ENCODE peak calls at places on chromosomes 4 and X, in six cellular contexts. W is H1, L is K562, A is HepG2, I is SK-N-SH, Z is GM12878. G is an unnamed sample.

GRCh38 chr4:113384600-113384999 is 335.1 kb downstream of the ANK2 start:
- DNase-seq in A (no peak), L (no peak), W (no peak), Z (no peak), I (no peak), G (no peak)

GRCh38 chrX:81174286-81174685 is 27.4 kb downstream of the HMGN5 start:
- DNase-seq in A (peak; percentile 3), Z (no peak), W (no peak), I (no peak), L (no peak), G (no peak)

GRCh38 chr4:99848576-99848975 is 31.9 kb downstream of the DAPP1 start:
- DNase-seq in I (no peak), L (no peak), Z (peak; percentile 68), W (no peak), A (no peak), G (no peak)

GRCh38 chrX:10800776-10801175 is 180.4 kb upstream of the MID1 start:
- DNase-seq in I (no peak), L (no peak), W (no peak), Z (no peak), A (no peak), G (no peak)

GRCh38 chrX:53190363-53190960 is 34.5 kb downstream of the KDM5C start:
- DNase-seq in L (peak; percentile 40), A (no peak), I (no peak), Z (no peak), W (no peak), G (no peak)

GRCh38 chrX:150363561-150364346 is 637 bp downstream of the MAMLD1 start:
- DNase-seq in I (peak; percentile 69), Z (no peak), L (no peak), W (no peak), A (no peak), G (no peak)

GRCh38 chr4:183186803-183187202 is 87.7 kb downstream of the WWC2 start:
- DNase-seq in I (no peak), W (no peak), A (no peak), L (no peak), Z (no peak), G (no peak)

GRCh38 chr4:140296871-140297570 is 76.4 kb upstream of the SCOC start:
- DNase-seq in L (peak; percentile 26), Z (no peak), I (no peak), W (no peak), A (no peak), G (no peak)

GRCh38 chrX:72676465-72676864 is 37.6 kb downstream of the PHKA1 start:
- DNase-seq in Z (no peak), W (no peak), L (no peak), A (no peak), I (no peak), G (no peak)

GRCh38 chr4:88275949-88276515 is 8.3 kb downstream of the PPM1K start:
- DNase-seq in Z (no peak), A (no peak), W (no peak), I (no peak), L (no peak), G (no peak)

GRCh38 chrX:19912-20571 is 261.1 kb upstream of the PLCXD1 start:
- DNase-seq in I (peak; percentile 26), W (no peak), A (peak; percentile 0), Z (no peak), L (peak; percentile 65), G (no peak)

GRCh38 chr4:36997727-36998126 is 246.8 kb upstream of the NWD2 start:
- DNase-seq in W (no peak), I (no peak), L (no peak), Z (no peak), A (no peak), G (no peak)

GRCh38 chrX:48956728-48957414 is 536 bp downstream of the OTUD5 start:
- DNase-seq in Z (no peak), I (no peak), A (no peak), W (no peak), L (no peak), G (no peak)

GRCh38 chr4:136314686-136315085 is 1217.6 kb downstream of the PCDH18 start:
- DNase-seq in A (no peak), W (no peak), Z (no peak), L (no peak), I (no peak), G (no peak)

GRCh38 chrX:51332188-51332942 is at the start of gene NUDT10:
- DNase-seq in Z (no peak), I (peak; percentile 81), L (no peak), W (peak; percentile 29), A (no peak), G (no peak)

GRCh38 chrX:63349307-63349706 is 1.8 kb downstream of the SPIN4 start:
- DNase-seq in A (no peak), L (peak; percentile 10), Z (no peak), W (no peak), I (peak; percentile 6), G (no peak)
- H3K4me3 ChIP-seq in A (no peak overlapping the region), L (peak overlapping the region; percentile 54), Z (peak overlapping the region; percentile 64), W (no peak overlapping the region), I (peak overlapping the region; percentile 76), G (peak overlapping the region; percentile 63)

GRCh38 chrX:67717571-67717970 is 173.8 kb downstream of the AR start:
- DNase-seq in L (no peak), Z (no peak), A (no peak), W (no peak), I (no peak), G (no peak)
- TF ChIP-seq GABPA in L (no peak), Z (no peak), A (no peak), W (no peak), I (no peak), G (no peak)

DNA sequence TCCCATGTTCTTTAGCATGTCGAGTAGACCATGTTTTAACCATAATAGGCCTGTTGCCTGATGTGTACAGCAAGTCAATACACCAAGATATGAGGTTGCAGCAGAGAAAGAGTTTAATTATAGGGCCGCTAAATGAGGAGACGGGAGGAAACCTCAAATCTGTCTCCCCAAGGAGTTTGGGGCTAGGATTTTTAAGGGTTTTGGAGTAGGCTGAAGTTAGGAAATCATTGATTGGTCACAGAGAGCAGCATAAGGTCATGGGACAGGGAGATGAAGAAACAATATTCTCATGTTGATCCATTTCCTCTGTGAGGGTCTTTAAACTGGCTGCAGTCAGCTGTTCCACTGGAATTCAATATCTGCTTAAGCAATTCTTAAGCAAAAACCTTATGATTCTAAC is 160.2 kb upstream of the GALNT7 start:
- DNase-seq in Z (no peak), A (no peak), W (no peak), L (no peak), I (no peak), G (no peak)
- H3K4me3 ChIP-seq in Z (no peak overlapping the region), A (no peak overlapping the region), W (no peak overlapping the region), L (no peak overlapping the region), I (no peak overlapping the region), G (no peak overlapping the region)

DNA sequence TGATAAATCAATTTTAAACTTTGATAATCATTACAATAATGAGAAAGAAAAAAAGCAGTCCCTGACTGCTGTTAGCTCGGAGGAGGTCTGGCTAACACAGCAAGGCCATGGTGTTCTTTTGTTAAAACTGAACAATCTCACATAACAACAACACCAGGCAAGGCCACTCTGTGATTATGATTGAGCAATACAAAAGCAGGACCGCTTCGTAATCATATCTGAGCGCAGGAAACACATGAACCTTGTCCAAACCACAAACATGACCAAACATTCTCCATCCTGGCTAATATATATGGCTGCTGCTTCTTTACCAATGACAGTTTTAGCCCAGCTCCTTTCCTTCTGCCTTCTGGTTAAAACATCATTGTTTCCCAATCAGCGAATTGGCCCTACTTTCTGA is 76.8 kb upstream of the DDX53 start:
- DNase-seq in W (no peak), A (no peak), I (no peak), Z (no peak), L (no peak), G (no peak)
- TF ChIP-seq GABPA in W (no peak), A (no peak), I (no peak), Z (no peak), L (no peak), G (no peak)

GRCh38 chr4:173537628-173538147 is 7.7 kb upstream of the HAND2 start:
- DNase-seq in Z (no peak), I (no peak), L (no peak), W (no peak), A (no peak), G (no peak)
- H3K4me3 ChIP-seq in Z (no peak overlapping the region), I (peak overlapping the region; percentile 62), L (no peak overlapping the region), W (peak overlapping the region; percentile 16), A (no peak overlapping the region), G (peak overlapping the region; percentile 53)

GRCh38 chr4:87241341-87241740 is 20.9 kb upstream of the KLHL8 start:
- DNase-seq in Z (no peak), I (no peak), L (no peak), A (no peak), W (no peak), G (no peak)
- TF ChIP-seq GABPA in Z (no peak), I (no peak), L (no peak), A (no peak), W (no peak), G (no peak)

GRCh38 chrX:74924449-74925209 is 623 bp downstream of the NEXMIF start:
- DNase-seq in W (no peak), L (no peak), I (peak; percentile 65), Z (no peak), A (no peak), G (no peak)

GRCh38 chrX:74922922-74923321 is 2.3 kb downstream of the NEXMIF start:
- DNase-seq in I (no peak), A (no peak), W (no peak), Z (peak; percentile 69), L (no peak), G (peak; percentile 5)

GRCh38 chrX:74925210-74926088 is at the start of gene NEXMIF:
- DNase-seq in A (peak; percentile 6), W (no peak), I (peak; percentile 77), L (no peak), Z (no peak), G (peak; percentile 22)

GRCh38 chrX:74923942-74924448 is 1.3 kb downstream of the NEXMIF start:
- DNase-seq in A (no peak), W (no peak), L (no peak), Z (no peak), I (peak; percentile 21), G (no peak)
- H3K4me3 ChIP-seq in A (peak overlapping the region; percentile 60), W (peak overlapping the region; percentile 10), L (no peak overlapping the region), Z (peak overlapping the region; percentile 49), I (no peak overlapping the region), G (no peak overlapping the region)

GRCh38 chrX:129445436-129445835 is 77.9 kb downstream of the SMARCA1 start:
- DNase-seq in I (no peak), L (no peak), Z (no peak), A (no peak), W (no peak), G (no peak)

GRCh38 chrX:129450123-129450522 is 73.2 kb downstream of the SMARCA1 start:
- DNase-seq in W (no peak), I (no peak), L (no peak), A (no peak), Z (no peak), G (no peak)

GRCh38 chrX:129452523-129452922 is 70.8 kb downstream of the SMARCA1 start:
- DNase-seq in A (no peak), Z (no peak), L (no peak), W (no peak), I (no peak), G (no peak)

DNA sequence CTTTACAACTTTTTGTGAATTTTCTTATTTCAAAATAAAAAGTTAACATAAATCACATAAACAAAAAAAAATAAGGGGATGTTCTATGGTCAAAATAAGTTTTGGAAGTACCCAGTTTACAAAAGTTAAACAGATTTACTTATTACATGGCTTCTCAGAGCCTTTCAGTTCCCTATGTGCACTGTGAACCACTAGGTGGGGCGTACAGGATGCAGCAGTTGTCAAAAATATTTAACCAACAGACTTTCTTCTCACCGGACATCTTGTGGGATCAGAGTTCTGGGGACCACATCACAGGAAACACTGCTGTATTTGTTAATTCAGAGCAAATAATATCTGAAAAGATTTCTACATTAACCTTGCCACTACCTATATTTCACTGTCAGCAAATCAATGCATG is 74.1 kb downstream of the SMARCA1 start:
- DNase-seq in L (no peak), W (no peak), A (no peak), Z (no peak), I (no peak), G (no peak)
- TF ChIP-seq GABPA in L (no peak), W (no peak), A (no peak), Z (no peak), I (no peak), G (no peak)

G was measured in HL-60.